ENCODE peak calls at places on chromosome 20, in eight cellular contexts. One of them, this sample, is unnamed.

GRCh38 chr20:34055290-34055689 is 56.8 kb downstream of the EIF2S2 start:
- DNase-seq in neural crest cell: no peak
- DNase-seq in AG09309: no peak
- DNase-seq in GM13977: no peak
- DNase-seq in cardiac fibroblast: peak
- DNase-seq in SK-N-SH: peak
- DNase-seq in RWPE1: no peak
- DNase-seq in Calu3: no peak
- DNase-seq in this sample: no peak

GRCh38 chr20:5400164-5400762 is 83.5 kb upstream of the PROKR2 start:
- DNase-seq in neural crest cell: peak
- DNase-seq in AG09309: no peak
- DNase-seq in GM13977: no peak
- DNase-seq in cardiac fibroblast: peak
- DNase-seq in SK-N-SH: no peak
- DNase-seq in RWPE1: no peak
- DNase-seq in Calu3: peak
- DNase-seq in this sample: peak

GRCh38 chr20:35215066-35215956 is 11.2 kb upstream of the MMP24 start:
- DNase-seq in neural crest cell: no peak
- DNase-seq in AG09309: no peak
- DNase-seq in GM13977: no peak
- DNase-seq in cardiac fibroblast: no peak
- DNase-seq in SK-N-SH: no peak
- DNase-seq in RWPE1: peak
- DNase-seq in Calu3: peak
- DNase-seq in this sample: no peak

GRCh38 chr20:33709398-33709797 is 10.7 kb downstream of the PXMP4 start:
- DNase-seq in neural crest cell: no peak
- DNase-seq in AG09309: no peak
- DNase-seq in GM13977: no peak
- DNase-seq in cardiac fibroblast: no peak
- DNase-seq in SK-N-SH: no peak
- DNase-seq in RWPE1: no peak
- DNase-seq in Calu3: no peak
- DNase-seq in this sample: no peak

GRCh38 chr20:37406010-37406998 is 60.4 kb downstream of the SRC start:
- DNase-seq in neural crest cell: peak
- DNase-seq in AG09309: no peak
- DNase-seq in GM13977: peak
- DNase-seq in cardiac fibroblast: peak
- DNase-seq in SK-N-SH: peak
- DNase-seq in RWPE1: peak
- DNase-seq in Calu3: peak
- DNase-seq in this sample: no peak

GRCh38 chr20:44714701-44715494 is at the start of gene CCN5:
- DNase-seq in neural crest cell: no peak
- DNase-seq in AG09309: no peak
- DNase-seq in GM13977: no peak
- DNase-seq in cardiac fibroblast: peak
- DNase-seq in SK-N-SH: peak
- DNase-seq in RWPE1: peak
- DNase-seq in Calu3: peak
- DNase-seq in this sample: no peak

GRCh38 chr20:61832181-61832580 is 233.5 kb downstream of the TAF4 start:
- DNase-seq in neural crest cell: no peak
- DNase-seq in AG09309: no peak
- DNase-seq in GM13977: no peak
- DNase-seq in cardiac fibroblast: no peak
- DNase-seq in SK-N-SH: no peak
- DNase-seq in RWPE1: no peak
- DNase-seq in Calu3: no peak
- DNase-seq in this sample: no peak

GRCh38 chr20:17859616-17860232 is 108.9 kb downstream of the SNX5 start:
- DNase-seq in neural crest cell: no peak
- DNase-seq in AG09309: no peak
- DNase-seq in GM13977: peak
- DNase-seq in cardiac fibroblast: no peak
- DNase-seq in SK-N-SH: no peak
- DNase-seq in RWPE1: no peak
- DNase-seq in Calu3: no peak
- DNase-seq in this sample: no peak

GRCh38 chr20:1389703-1390385 is 3.0 kb downstream of the FKBP1A start:
- DNase-seq in neural crest cell: no peak
- DNase-seq in AG09309: no peak
- DNase-seq in GM13977: no peak
- DNase-seq in cardiac fibroblast: peak
- DNase-seq in SK-N-SH: no peak
- DNase-seq in RWPE1: no peak
- DNase-seq in Calu3: no peak
- DNase-seq in this sample: no peak

GRCh38 chr20:50540620-50541605 is 30.7 kb downstream of the PTPN1 start:
- DNase-seq in neural crest cell: no peak
- DNase-seq in AG09309: no peak
- DNase-seq in GM13977: no peak
- DNase-seq in cardiac fibroblast: peak
- DNase-seq in SK-N-SH: no peak
- DNase-seq in RWPE1: peak
- DNase-seq in Calu3: peak
- DNase-seq in this sample: no peak

GRCh38 chr20:48333707-48334106 is 494.1 kb downstream of the PREX1 start:
- DNase-seq in neural crest cell: no peak
- DNase-seq in AG09309: no peak
- DNase-seq in GM13977: no peak
- DNase-seq in cardiac fibroblast: no peak
- DNase-seq in SK-N-SH: no peak
- DNase-seq in RWPE1: no peak
- DNase-seq in Calu3: no peak
- DNase-seq in this sample: no peak

GRCh38 chr20:19419420-19419819 is 207.0 kb downstream of the SLC24A3 start:
- DNase-seq in neural crest cell: no peak
- DNase-seq in AG09309: no peak
- DNase-seq in GM13977: no peak
- DNase-seq in cardiac fibroblast: no peak
- DNase-seq in SK-N-SH: no peak
- DNase-seq in RWPE1: no peak
- DNase-seq in Calu3: no peak
- DNase-seq in this sample: no peak

GRCh38 chr20:2453792-2454191 is 16.8 kb downstream of the SNRPB start:
- DNase-seq in neural crest cell: no peak
- DNase-seq in AG09309: no peak
- DNase-seq in GM13977: no peak
- DNase-seq in cardiac fibroblast: no peak
- DNase-seq in SK-N-SH: no peak
- DNase-seq in RWPE1: no peak
- DNase-seq in Calu3: no peak
- DNase-seq in this sample: no peak

GRCh38 chr20:53621482-53622246 is 28.0 kb upstream of the ZNF217 start:
- DNase-seq in neural crest cell: no peak
- DNase-seq in AG09309: peak
- DNase-seq in GM13977: no peak
- DNase-seq in cardiac fibroblast: peak
- DNase-seq in SK-N-SH: peak
- DNase-seq in RWPE1: peak
- DNase-seq in Calu3: peak
- DNase-seq in this sample: no peak

GRCh38 chr20:4573564-4574355 is 147.9 kb upstream of the PRND start:
- DNase-seq in neural crest cell: no peak
- DNase-seq in AG09309: peak
- DNase-seq in GM13977: no peak
- DNase-seq in cardiac fibroblast: peak
- DNase-seq in SK-N-SH: no peak
- DNase-seq in RWPE1: peak
- DNase-seq in Calu3: no peak
- DNase-seq in this sample: no peak

GRCh38 chr20:12072945-12073245 is 155.2 kb downstream of the BTBD3 start:
- DNase-seq in neural crest cell: no peak
- DNase-seq in AG09309: no peak
- DNase-seq in GM13977: no peak
- DNase-seq in cardiac fibroblast: no peak
- DNase-seq in SK-N-SH: no peak
- DNase-seq in RWPE1: no peak
- DNase-seq in Calu3: no peak
- DNase-seq in this sample: no peak

GRCh38 chr20:47606414-47607207 is 104.9 kb downstream of the NCOA3 start:
- DNase-seq in neural crest cell: no peak
- DNase-seq in AG09309: no peak
- DNase-seq in GM13977: no peak
- DNase-seq in cardiac fibroblast: no peak
- DNase-seq in SK-N-SH: no peak
- DNase-seq in RWPE1: no peak
- DNase-seq in Calu3: no peak
- DNase-seq in this sample: no peak

DNA sequence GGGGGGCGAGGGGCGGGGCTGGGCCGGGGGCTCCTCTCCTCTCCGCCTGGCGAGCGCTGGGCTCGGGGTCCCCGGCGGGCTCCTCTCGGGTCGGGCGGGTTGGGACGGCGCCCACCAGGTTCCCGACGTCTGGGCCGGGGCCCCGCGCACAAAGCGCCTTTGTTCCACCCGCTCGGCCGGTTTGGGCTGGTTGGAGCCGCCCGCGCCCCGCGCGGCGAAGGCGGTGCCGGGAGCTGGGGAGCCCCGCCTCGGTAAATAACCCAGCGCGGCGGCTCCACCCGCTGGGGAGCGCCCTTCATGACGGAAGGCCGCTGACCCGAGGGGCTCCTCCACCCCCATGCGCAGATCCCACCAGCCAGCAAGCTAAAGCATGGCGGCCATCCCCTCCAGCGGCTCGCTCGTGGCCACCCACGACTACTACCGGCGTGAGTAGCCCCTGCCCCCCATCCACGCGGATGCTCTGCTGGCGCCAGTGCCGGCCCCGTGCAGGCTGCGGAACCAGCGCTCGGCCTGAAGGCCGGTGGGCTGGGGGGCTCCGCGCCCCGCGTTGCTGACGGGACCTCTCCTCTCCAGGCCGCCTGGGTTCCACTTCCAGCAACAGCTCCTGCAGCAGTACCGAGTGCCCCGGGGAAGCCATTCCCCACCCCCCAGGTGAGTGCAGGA is 505 bp downstream of the PPDPF start:
- DNase-seq in neural crest cell: peak
- DNase-seq in AG09309: no peak
- DNase-seq in GM13977: peak
- DNase-seq in cardiac fibroblast: peak
- DNase-seq in SK-N-SH: peak
- DNase-seq in RWPE1: peak
- DNase-seq in Calu3: peak
- DNase-seq in this sample: peak
- TF ChIP-seq CTCF in neural crest cell: peak
- TF ChIP-seq CTCF in AG09309: no peak
- TF ChIP-seq CTCF in GM13977: peak
- TF ChIP-seq CTCF in cardiac fibroblast: no peak
- TF ChIP-seq CTCF in SK-N-SH: peak
- TF ChIP-seq CTCF in RWPE1: no peak
- TF ChIP-seq CTCF in Calu3: no peak
- TF ChIP-seq CTCF in this sample: no peak

GRCh38 chr20:41349266-41349665 is 8.6 kb downstream of the LPIN3 start:
- DNase-seq in neural crest cell: no peak
- DNase-seq in AG09309: no peak
- DNase-seq in GM13977: no peak
- DNase-seq in cardiac fibroblast: no peak
- DNase-seq in SK-N-SH: no peak
- DNase-seq in RWPE1: no peak
- DNase-seq in Calu3: no peak
- DNase-seq in this sample: no peak

GRCh38 chr20:41352666-41353065 is 12.0 kb downstream of the LPIN3 start:
- DNase-seq in neural crest cell: no peak
- DNase-seq in AG09309: no peak
- DNase-seq in GM13977: no peak
- DNase-seq in cardiac fibroblast: no peak
- DNase-seq in SK-N-SH: no peak
- DNase-seq in RWPE1: no peak
- DNase-seq in Calu3: no peak
- DNase-seq in this sample: no peak

GRCh38 chr20:41349943-41350342 is 9.3 kb downstream of the LPIN3 start:
- DNase-seq in neural crest cell: no peak
- DNase-seq in AG09309: no peak
- DNase-seq in GM13977: no peak
- DNase-seq in cardiac fibroblast: no peak
- DNase-seq in SK-N-SH: no peak
- DNase-seq in RWPE1: no peak
- DNase-seq in Calu3: no peak
- DNase-seq in this sample: no peak

GRCh38 chr20:41353530-41353929 is 12.9 kb downstream of the LPIN3 start:
- DNase-seq in neural crest cell: no peak
- DNase-seq in AG09309: no peak
- DNase-seq in GM13977: no peak
- DNase-seq in cardiac fibroblast: no peak
- DNase-seq in SK-N-SH: no peak
- DNase-seq in RWPE1: no peak
- DNase-seq in Calu3: no peak
- DNase-seq in this sample: no peak

GRCh38 chr20:41352106-41352505 is 11.5 kb downstream of the LPIN3 start:
- DNase-seq in neural crest cell: no peak
- DNase-seq in AG09309: no peak
- DNase-seq in GM13977: no peak
- DNase-seq in cardiac fibroblast: no peak
- DNase-seq in SK-N-SH: no peak
- DNase-seq in RWPE1: no peak
- DNase-seq in Calu3: no peak
- DNase-seq in this sample: no peak
- TF ChIP-seq CTCF in neural crest cell: no peak
- TF ChIP-seq CTCF in AG09309: no peak
- TF ChIP-seq CTCF in GM13977: no peak
- TF ChIP-seq CTCF in cardiac fibroblast: peak
- TF ChIP-seq CTCF in SK-N-SH: no peak
- TF ChIP-seq CTCF in RWPE1: no peak
- TF ChIP-seq CTCF in Calu3: no peak
- TF ChIP-seq CTCF in this sample: peak

GRCh38 chr20:208937-209566 is 18.0 kb upstream of the DEFB129 start:
- DNase-seq in neural crest cell: no peak
- DNase-seq in AG09309: peak
- DNase-seq in GM13977: peak
- DNase-seq in cardiac fibroblast: peak
- DNase-seq in SK-N-SH: peak
- DNase-seq in RWPE1: peak
- DNase-seq in Calu3: peak
- DNase-seq in this sample: no peak
- TF ChIP-seq CTCF in neural crest cell: peak
- TF ChIP-seq CTCF in AG09309: peak
- TF ChIP-seq CTCF in GM13977: peak
- TF ChIP-seq CTCF in cardiac fibroblast: peak
- TF ChIP-seq CTCF in SK-N-SH: peak
- TF ChIP-seq CTCF in RWPE1: peak
- TF ChIP-seq CTCF in Calu3: no peak
- TF ChIP-seq CTCF in this sample: peak

GRCh38 chr20:23245553-23246128 is 105.0 kb upstream of the NXT1 start:
- DNase-seq in neural crest cell: peak
- DNase-seq in AG09309: no peak
- DNase-seq in GM13977: peak
- DNase-seq in cardiac fibroblast: peak
- DNase-seq in SK-N-SH: no peak
- DNase-seq in RWPE1: no peak
- DNase-seq in Calu3: peak
- DNase-seq in this sample: peak
- TF ChIP-seq CTCF in neural crest cell: peak
- TF ChIP-seq CTCF in AG09309: peak
- TF ChIP-seq CTCF in GM13977: peak
- TF ChIP-seq CTCF in cardiac fibroblast: peak
- TF ChIP-seq CTCF in SK-N-SH: peak
- TF ChIP-seq CTCF in RWPE1: no peak
- TF ChIP-seq CTCF in Calu3: no peak
- TF ChIP-seq CTCF in this sample: peak

This sample was measured in progenitor cell of endocrine pancreas.